ENCODE peak calls at places on chromosomes 11 and 22, in six cellular contexts. One of them, this sample, is unnamed.

GRCh38 chr11:69384548-69385465 is 90.9 kb downstream of the MYEOV start:
- DNase-seq in cardiac muscle cell: no peak
- DNase-seq in stimulated activated CD4-positive, alpha-beta T cell treated with anti-CD3 and anti-CD28 coated beads, TNF-alpha, amount 100 ng/mL, for 1 hour: no peak
- DNase-seq in HCT116: no peak
- DNase-seq in CD8-positive, alpha-beta T cell: no peak
- DNase-seq in NCI-H2107: no peak
- DNase-seq in this sample: no peak

GRCh38 chr22:37183432-37184379 is 4.3 kb downstream of the C1QTNF6 start:
- DNase-seq in HCT116: no peak
- DNase-seq in NCI-H2107: no peak
- DNase-seq in stimulated activated CD4-positive, alpha-beta T cell treated with anti-CD3 and anti-CD28 coated beads, TNF-alpha, amount 100 ng/mL, for 1 hour: no peak
- DNase-seq in CD8-positive, alpha-beta T cell: no peak
- DNase-seq in cardiac muscle cell: no peak
- DNase-seq in this sample: no peak

GRCh38 chr22:38811241-38811640 is 17.3 kb upstream of the DNAL4 start:
- DNase-seq in stimulated activated CD4-positive, alpha-beta T cell treated with anti-CD3 and anti-CD28 coated beads, TNF-alpha, amount 100 ng/mL, for 1 hour: no peak
- DNase-seq in HCT116: no peak
- DNase-seq in CD8-positive, alpha-beta T cell: no peak
- DNase-seq in cardiac muscle cell: no peak
- DNase-seq in NCI-H2107: no peak
- DNase-seq in this sample: no peak

GRCh38 chr11:120400564-120401364 is 64.6 kb downstream of the ARHGEF12 start:
- DNase-seq in cardiac muscle cell: peak
- DNase-seq in CD8-positive, alpha-beta T cell: no peak
- DNase-seq in NCI-H2107: no peak
- DNase-seq in HCT116: peak
- DNase-seq in stimulated activated CD4-positive, alpha-beta T cell treated with anti-CD3 and anti-CD28 coated beads, TNF-alpha, amount 100 ng/mL, for 1 hour: no peak
- DNase-seq in this sample: peak

GRCh38 chr11:65606876-65607613 is 7.0 kb downstream of the MAP3K11 start:
- DNase-seq in cardiac muscle cell: peak
- DNase-seq in CD8-positive, alpha-beta T cell: no peak
- DNase-seq in NCI-H2107: no peak
- DNase-seq in stimulated activated CD4-positive, alpha-beta T cell treated with anti-CD3 and anti-CD28 coated beads, TNF-alpha, amount 100 ng/mL, for 1 hour: no peak
- DNase-seq in HCT116: peak
- DNase-seq in this sample: peak

GRCh38 chr22:31120642-31121041 is 2.1 kb upstream of the INPP5J start:
- DNase-seq in NCI-H2107: no peak
- DNase-seq in HCT116: no peak
- DNase-seq in CD8-positive, alpha-beta T cell: no peak
- DNase-seq in cardiac muscle cell: no peak
- DNase-seq in stimulated activated CD4-positive, alpha-beta T cell treated with anti-CD3 and anti-CD28 coated beads, TNF-alpha, amount 100 ng/mL, for 1 hour: no peak
- DNase-seq in this sample: no peak

GRCh38 chr11:133841279-133842043 is 3.9 kb downstream of the SPATA19 start:
- DNase-seq in stimulated activated CD4-positive, alpha-beta T cell treated with anti-CD3 and anti-CD28 coated beads, TNF-alpha, amount 100 ng/mL, for 1 hour: no peak
- DNase-seq in HCT116: no peak
- DNase-seq in CD8-positive, alpha-beta T cell: no peak
- DNase-seq in cardiac muscle cell: no peak
- DNase-seq in NCI-H2107: no peak
- DNase-seq in this sample: no peak

GRCh38 chr22:42892571-42893316 is 35.7 kb upstream of the ARFGAP3 start:
- DNase-seq in stimulated activated CD4-positive, alpha-beta T cell treated with anti-CD3 and anti-CD28 coated beads, TNF-alpha, amount 100 ng/mL, for 1 hour: no peak
- DNase-seq in NCI-H2107: no peak
- DNase-seq in cardiac muscle cell: no peak
- DNase-seq in HCT116: no peak
- DNase-seq in CD8-positive, alpha-beta T cell: no peak
- DNase-seq in this sample: peak

GRCh38 chr22:19447388-19448075 is at the start of gene C22orf39:
- DNase-seq in CD8-positive, alpha-beta T cell: peak
- DNase-seq in NCI-H2107: peak
- DNase-seq in cardiac muscle cell: peak
- DNase-seq in stimulated activated CD4-positive, alpha-beta T cell treated with anti-CD3 and anti-CD28 coated beads, TNF-alpha, amount 100 ng/mL, for 1 hour: peak
- DNase-seq in HCT116: peak
- DNase-seq in this sample: peak

GRCh38 chr22:47180796-47181195 is 418.3 kb downstream of the TBC1D22A start:
- DNase-seq in HCT116: no peak
- DNase-seq in stimulated activated CD4-positive, alpha-beta T cell treated with anti-CD3 and anti-CD28 coated beads, TNF-alpha, amount 100 ng/mL, for 1 hour: no peak
- DNase-seq in CD8-positive, alpha-beta T cell: no peak
- DNase-seq in cardiac muscle cell: no peak
- DNase-seq in NCI-H2107: no peak
- DNase-seq in this sample: no peak

GRCh38 chr22:41482319-41482935 is 13.5 kb downstream of the ACO2 start:
- DNase-seq in CD8-positive, alpha-beta T cell: no peak
- DNase-seq in HCT116: no peak
- DNase-seq in stimulated activated CD4-positive, alpha-beta T cell treated with anti-CD3 and anti-CD28 coated beads, TNF-alpha, amount 100 ng/mL, for 1 hour: no peak
- DNase-seq in cardiac muscle cell: no peak
- DNase-seq in NCI-H2107: no peak
- DNase-seq in this sample: peak

GRCh38 chr22:31344369-31345330 is 1.5 kb downstream of the PATZ1 start:
- DNase-seq in CD8-positive, alpha-beta T cell: peak
- DNase-seq in NCI-H2107: no peak
- DNase-seq in stimulated activated CD4-positive, alpha-beta T cell treated with anti-CD3 and anti-CD28 coated beads, TNF-alpha, amount 100 ng/mL, for 1 hour: no peak
- DNase-seq in HCT116: no peak
- DNase-seq in cardiac muscle cell: peak
- DNase-seq in this sample: peak

GRCh38 chr11:65501005-65501529 is 2.2 kb downstream of the MALAT1 start:
- DNase-seq in CD8-positive, alpha-beta T cell: no peak
- DNase-seq in HCT116: no peak
- DNase-seq in stimulated activated CD4-positive, alpha-beta T cell treated with anti-CD3 and anti-CD28 coated beads, TNF-alpha, amount 100 ng/mL, for 1 hour: no peak
- DNase-seq in cardiac muscle cell: no peak
- DNase-seq in NCI-H2107: no peak
- DNase-seq in this sample: no peak

GRCh38 chr22:29487587-29487986 is 7.6 kb downstream of the NEFH start:
- DNase-seq in cardiac muscle cell: no peak
- DNase-seq in NCI-H2107: no peak
- DNase-seq in HCT116: no peak
- DNase-seq in CD8-positive, alpha-beta T cell: no peak
- DNase-seq in stimulated activated CD4-positive, alpha-beta T cell treated with anti-CD3 and anti-CD28 coated beads, TNF-alpha, amount 100 ng/mL, for 1 hour: no peak
- DNase-seq in this sample: no peak

GRCh38 chr11:35135222-35135621 is 3.7 kb upstream of the CD44 start:
- DNase-seq in cardiac muscle cell: peak
- DNase-seq in CD8-positive, alpha-beta T cell: no peak
- DNase-seq in HCT116: no peak
- DNase-seq in stimulated activated CD4-positive, alpha-beta T cell treated with anti-CD3 and anti-CD28 coated beads, TNF-alpha, amount 100 ng/mL, for 1 hour: no peak
- DNase-seq in NCI-H2107: no peak
- DNase-seq in this sample: no peak

GRCh38 chr11:27420722-27421572 is 51.6 kb downstream of the LGR4 start:
- DNase-seq in NCI-H2107: no peak
- DNase-seq in stimulated activated CD4-positive, alpha-beta T cell treated with anti-CD3 and anti-CD28 coated beads, TNF-alpha, amount 100 ng/mL, for 1 hour: no peak
- DNase-seq in HCT116: no peak
- DNase-seq in CD8-positive, alpha-beta T cell: no peak
- DNase-seq in cardiac muscle cell: peak
- DNase-seq in this sample: no peak

GRCh38 chr22:27748355-27749168 is 53.0 kb downstream of the MN1 start:
- DNase-seq in cardiac muscle cell: peak
- DNase-seq in NCI-H2107: no peak
- DNase-seq in HCT116: no peak
- DNase-seq in CD8-positive, alpha-beta T cell: no peak
- DNase-seq in stimulated activated CD4-positive, alpha-beta T cell treated with anti-CD3 and anti-CD28 coated beads, TNF-alpha, amount 100 ng/mL, for 1 hour: no peak
- DNase-seq in this sample: no peak

GRCh38 chr11:74011360-74012071 is 2.6 kb upstream of the UCP3 start:
- DNase-seq in CD8-positive, alpha-beta T cell: peak
- DNase-seq in cardiac muscle cell: peak
- DNase-seq in HCT116: no peak
- DNase-seq in stimulated activated CD4-positive, alpha-beta T cell treated with anti-CD3 and anti-CD28 coated beads, TNF-alpha, amount 100 ng/mL, for 1 hour: no peak
- DNase-seq in NCI-H2107: no peak
- DNase-seq in this sample: peak

GRCh38 chr11:111983187-111983986 is 41.8 kb upstream of the DLAT start:
- DNase-seq in stimulated activated CD4-positive, alpha-beta T cell treated with anti-CD3 and anti-CD28 coated beads, TNF-alpha, amount 100 ng/mL, for 1 hour: no peak
- DNase-seq in CD8-positive, alpha-beta T cell: no peak
- DNase-seq in HCT116: no peak
- DNase-seq in cardiac muscle cell: peak
- DNase-seq in NCI-H2107: no peak
- DNase-seq in this sample: no peak

GRCh38 chr11:67640021-67640757 is 626 bp upstream of the TBX10 start:
- DNase-seq in cardiac muscle cell: peak
- DNase-seq in CD8-positive, alpha-beta T cell: peak
- DNase-seq in stimulated activated CD4-positive, alpha-beta T cell treated with anti-CD3 and anti-CD28 coated beads, TNF-alpha, amount 100 ng/mL, for 1 hour: peak
- DNase-seq in HCT116: peak
- DNase-seq in NCI-H2107: no peak
- DNase-seq in this sample: peak

This sample was measured in GM20000.